ENCODE peak calls at places on chromosomes 6 and 20, in four cellular contexts. One of them, this sample, is unnamed. For H3K27me3, the result is how much of the 10 kb centered on the place peaks cover.

GRCh38 chr6:113719056-113719455 is 138.1 kb upstream of the MARCKS start:
- DNase-seq in HepG2: no peak
- DNase-seq in GM12878: no peak
- DNase-seq in H1: no peak
- DNase-seq in this sample: no peak

GRCh38 chr20:59835448-59836395 is 97.7 kb downstream of the SYCP2 start:
- DNase-seq in HepG2: no peak
- DNase-seq in GM12878: no peak
- DNase-seq in H1: peak
- DNase-seq in this sample: peak

GRCh38 chr6:145539831-145540230 is 195.5 kb downstream of the EPM2A start:
- DNase-seq in HepG2: no peak
- DNase-seq in GM12878: no peak
- DNase-seq in H1: no peak
- DNase-seq in this sample: no peak

GRCh38 chr6:53795702-53796450 is 1.1 kb downstream of the LRRC1 start:
- DNase-seq in HepG2: peak
- DNase-seq in GM12878: no peak
- DNase-seq in H1: peak
- DNase-seq in this sample: no peak

GRCh38 chr6:144897441-144897921 is 612.3 kb downstream of the UTRN start:
- DNase-seq in HepG2: no peak
- DNase-seq in GM12878: no peak
- DNase-seq in H1: no peak
- DNase-seq in this sample: no peak

GRCh38 chr6:103273048-103273447 is 1586.7 kb downstream of the HACE1 start:
- DNase-seq in HepG2: peak
- DNase-seq in GM12878: no peak
- DNase-seq in H1: no peak
- DNase-seq in this sample: no peak

GRCh38 chr6:31293343-31293742 is 21.5 kb upstream of the HLA-C start:
- DNase-seq in HepG2: peak
- DNase-seq in GM12878: no peak
- DNase-seq in H1: no peak
- DNase-seq in this sample: no peak

GRCh38 chr6:149904661-149905370 is 6.9 kb upstream of the RAET1E start:
- DNase-seq in HepG2: no peak
- DNase-seq in GM12878: no peak
- DNase-seq in H1: no peak
- DNase-seq in this sample: no peak

GRCh38 chr20:12372557-12372956 is 454.9 kb downstream of the BTBD3 start:
- DNase-seq in HepG2: peak
- DNase-seq in GM12878: no peak
- DNase-seq in H1: no peak
- DNase-seq in this sample: no peak

GRCh38 chr6:22631101-22631500 is 61.7 kb downstream of the HDGFL1 start:
- DNase-seq in HepG2: no peak
- DNase-seq in GM12878: no peak
- DNase-seq in H1: no peak
- DNase-seq in this sample: no peak

GRCh38 chr6:5905431-5906339 is 101.0 kb downstream of the NRN1 start:
- DNase-seq in HepG2: no peak
- DNase-seq in GM12878: no peak
- DNase-seq in H1: no peak
- DNase-seq in this sample: no peak

GRCh38 chr6:136146130-136146529 is 104.0 kb downstream of the MTFR2 start:
- DNase-seq in HepG2: no peak
- DNase-seq in GM12878: no peak
- DNase-seq in H1: no peak
- DNase-seq in this sample: no peak

GRCh38 chr20:36728986-36729385 is 16.9 kb downstream of the NDRG3 start:
- DNase-seq in HepG2: peak
- DNase-seq in GM12878: no peak
- DNase-seq in H1: no peak
- DNase-seq in this sample: peak

GRCh38 chr20:19382371-19382770 is 169.9 kb downstream of the SLC24A3 start:
- DNase-seq in HepG2: no peak
- DNase-seq in GM12878: no peak
- DNase-seq in H1: no peak
- DNase-seq in this sample: no peak

GRCh38 chr20:31497838-31498540 is 16.3 kb upstream of the HM13 start:
- DNase-seq in HepG2: no peak
- DNase-seq in GM12878: no peak
- DNase-seq in H1: no peak
- DNase-seq in this sample: no peak

GRCh38 chr20:8432435-8433148 is 300.5 kb downstream of the PLCB1 start:
- DNase-seq in HepG2: no peak
- DNase-seq in GM12878: no peak
- DNase-seq in H1: no peak
- DNase-seq in this sample: no peak

GRCh38 chr6:30071081-30071818 is 4.3 kb downstream of the PPP1R11 start:
- DNase-seq in HepG2: no peak
- DNase-seq in GM12878: no peak
- DNase-seq in H1: peak
- DNase-seq in this sample: no peak

GRCh38 chr6:101083533-101084172 is 202.5 kb upstream of the ASCC3 start:
- DNase-seq in HepG2: peak
- DNase-seq in GM12878: no peak
- DNase-seq in H1: no peak
- DNase-seq in this sample: peak

GRCh38 chr20:54366669-54367068 is 108.7 kb upstream of the DOK5 start:
- DNase-seq in HepG2: no peak
- DNase-seq in GM12878: no peak
- DNase-seq in H1: no peak
- DNase-seq in this sample: no peak

GRCh38 chr6:6686748-6687601 is 98.5 kb downstream of the LY86 start:
- DNase-seq in HepG2: peak
- DNase-seq in GM12878: no peak
- DNase-seq in H1: peak
- DNase-seq in this sample: peak

GRCh38 chr20:35601990-35602389 is 13.6 kb upstream of the SPAG4 start:
- DNase-seq in HepG2: no peak
- DNase-seq in GM12878: no peak
- DNase-seq in H1: peak
- DNase-seq in this sample: no peak
- H3K9ac ChIP-seq in HepG2: no peak
- H3K9ac ChIP-seq in GM12878: no peak
- H3K9ac ChIP-seq in H1: no peak
- H3K9ac ChIP-seq in this sample: peak

GRCh38 chr6:148247386-148248063 is 95.1 kb upstream of the SASH1 start:
- DNase-seq in HepG2: no peak
- DNase-seq in GM12878: no peak
- DNase-seq in H1: no peak
- DNase-seq in this sample: no peak

GRCh38 chr6:148251891-148252290 is 90.7 kb upstream of the SASH1 start:
- DNase-seq in HepG2: no peak
- DNase-seq in GM12878: no peak
- DNase-seq in H1: no peak
- DNase-seq in this sample: no peak

GRCh38 chr6:148249160-148249559 is 93.5 kb upstream of the SASH1 start:
- DNase-seq in HepG2: no peak
- DNase-seq in GM12878: no peak
- DNase-seq in H1: no peak
- DNase-seq in this sample: no peak

DNA sequence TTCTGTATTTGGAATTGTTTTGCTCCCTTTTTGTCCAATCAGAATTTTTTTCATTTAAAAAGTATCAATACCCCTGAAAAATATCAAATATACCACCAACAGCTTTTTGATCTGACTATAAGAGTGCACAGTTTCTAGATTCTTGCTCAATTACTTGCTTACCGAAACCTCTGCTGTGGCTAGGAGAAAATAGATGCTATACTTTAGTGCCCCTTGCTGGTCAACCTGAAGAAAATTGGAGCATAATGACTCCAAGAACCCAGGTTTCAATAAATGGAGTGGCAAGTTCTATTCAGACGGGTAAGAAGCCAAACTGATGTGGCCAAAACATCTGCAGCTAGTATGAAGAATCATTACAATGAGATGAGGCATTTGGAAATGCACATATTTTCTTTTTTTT is 91.4 kb upstream of the SASH1 start:
- DNase-seq in HepG2: peak
- DNase-seq in GM12878: no peak
- DNase-seq in H1: no peak
- DNase-seq in this sample: no peak
- TF ChIP-seq SUZ12 in HepG2: no peak
- TF ChIP-seq SUZ12 in GM12878: no peak
- TF ChIP-seq SUZ12 in H1: no peak
- TF ChIP-seq SUZ12 in this sample: no peak

GRCh38 chr20:51093240-51093763 is 70.4 kb upstream of the KCNG1 start:
- DNase-seq in HepG2: no peak
- DNase-seq in GM12878: no peak
- DNase-seq in H1: no peak
- DNase-seq in this sample: no peak

GRCh38 chr20:51095755-51096509 is 73.0 kb upstream of the KCNG1 start:
- DNase-seq in HepG2: no peak
- DNase-seq in GM12878: no peak
- DNase-seq in H1: no peak
- DNase-seq in this sample: no peak

GRCh38 chr20:51092238-51092822 is 69.4 kb upstream of the KCNG1 start:
- DNase-seq in HepG2: no peak
- DNase-seq in GM12878: no peak
- DNase-seq in H1: no peak
- DNase-seq in this sample: no peak

GRCh38 chr20:51096571-51097267 is 73.8 kb upstream of the KCNG1 start:
- DNase-seq in HepG2: no peak
- DNase-seq in GM12878: no peak
- DNase-seq in H1: no peak
- DNase-seq in this sample: no peak

DNA sequence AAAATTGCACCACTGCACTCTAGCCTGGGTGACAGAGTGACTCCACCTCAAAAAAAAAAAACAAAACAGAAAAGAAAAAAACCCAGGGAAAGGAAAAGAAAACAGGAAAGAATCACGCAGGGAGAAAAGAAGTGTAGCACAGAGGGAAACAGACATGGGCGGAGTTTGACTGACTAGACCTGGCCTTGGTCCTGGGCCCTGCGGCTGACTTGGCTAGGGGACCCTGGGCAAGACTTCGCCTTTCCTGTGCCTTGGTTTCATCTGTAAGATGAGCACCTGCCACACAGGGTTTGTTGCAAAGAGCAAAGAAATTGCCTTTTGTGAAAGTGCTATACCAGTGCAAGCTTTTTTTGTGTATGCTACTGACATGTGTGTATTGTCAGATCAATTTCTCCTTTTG is 71.3 kb upstream of the KCNG1 start:
- DNase-seq in HepG2: no peak
- DNase-seq in GM12878: no peak
- DNase-seq in H1: no peak
- DNase-seq in this sample: no peak
- H3K27me3 ChIP-seq in HepG2: under half
- H3K27me3 ChIP-seq in GM12878: under half
- H3K27me3 ChIP-seq in H1: under half
- H3K27me3 ChIP-seq in this sample: under half

GRCh38 chr20:46145646-46146045 is 27.5 kb downstream of the CD40 start:
- DNase-seq in HepG2: no peak
- DNase-seq in GM12878: no peak
- DNase-seq in H1: no peak
- DNase-seq in this sample: no peak
- H3K9ac ChIP-seq in HepG2: no peak
- H3K9ac ChIP-seq in GM12878: no peak
- H3K9ac ChIP-seq in H1: no peak
- H3K9ac ChIP-seq in this sample: no peak

This sample was measured in NT2/D1.